ENCODE peak calls at places on chromosomes 1 and 21, in four cellular contexts. One of them, this sample, is unnamed.

GRCh38 chr1:31412732-31413404 is at the start of gene SERINC2:
- DNase-seq in GM23338: peak; percentile 84
- DNase-seq in K562: peak; percentile 95
- DNase-seq in A549: peak; percentile 28
- DNase-seq in this sample: no peak

GRCh38 chr1:3894626-3895278 is 5.3 kb downstream of the C1orf174 start:
- DNase-seq in A549: no peak
- DNase-seq in GM23338: no peak
- DNase-seq in K562: no peak
- DNase-seq in this sample: no peak

GRCh38 chr1:175720023-175720422 is 23.4 kb downstream of the TNR start:
- DNase-seq in GM23338: no peak
- DNase-seq in A549: no peak
- DNase-seq in K562: no peak
- DNase-seq in this sample: no peak

GRCh38 chr1:232352956-232353355 is 277.0 kb downstream of the SIPA1L2 start:
- DNase-seq in K562: no peak
- DNase-seq in A549: no peak
- DNase-seq in GM23338: no peak
- DNase-seq in this sample: no peak

GRCh38 chr21:45253633-45254556 is 33.8 kb downstream of the POFUT2 start:
- DNase-seq in A549: no peak
- DNase-seq in GM23338: no peak
- DNase-seq in K562: no peak
- DNase-seq in this sample: no peak

GRCh38 chr1:24931481-24932221 is 1.6 kb upstream of the RUNX3 start:
- DNase-seq in K562: no peak
- DNase-seq in GM23338: peak; percentile 66
- DNase-seq in A549: no peak
- DNase-seq in this sample: no peak

GRCh38 chr1:228081578-228082259 is 789 bp upstream of the ARF1 start:
- DNase-seq in A549: no peak
- DNase-seq in K562: peak; percentile 87
- DNase-seq in GM23338: peak; percentile 60
- DNase-seq in this sample: no peak

GRCh38 chr1:207815913-207816312 is 64.1 kb downstream of the CD46 start:
- DNase-seq in K562: no peak
- DNase-seq in GM23338: no peak
- DNase-seq in A549: no peak
- DNase-seq in this sample: no peak

GRCh38 chr1:184785529-184785928 is 30.9 kb upstream of the EDEM3 start:
- DNase-seq in GM23338: no peak
- DNase-seq in A549: no peak
- DNase-seq in K562: no peak
- DNase-seq in this sample: no peak

GRCh38 chr1:154431586-154432373 is 26.6 kb downstream of the IL6R start:
- DNase-seq in A549: no peak
- DNase-seq in GM23338: no peak
- DNase-seq in K562: peak; percentile 30
- DNase-seq in this sample: peak; percentile 78

GRCh38 chr21:38376693-38377092 is 119.9 kb downstream of the KCNJ15 start:
- DNase-seq in A549: no peak
- DNase-seq in GM23338: no peak
- DNase-seq in K562: no peak
- DNase-seq in this sample: no peak

GRCh38 chr21:31530918-31531705 is 128.4 kb upstream of the SOD1 start:
- DNase-seq in GM23338: no peak
- DNase-seq in A549: no peak
- DNase-seq in K562: no peak
- DNase-seq in this sample: no peak

GRCh38 chr1:6185635-6186382 is 5.7 kb upstream of the CHD5 start:
- DNase-seq in A549: no peak
- DNase-seq in GM23338: peak; percentile 80
- DNase-seq in K562: peak; percentile 67
- DNase-seq in this sample: no peak

GRCh38 chr1:205003358-205004145 is 39.5 kb upstream of the CNTN2 start:
- DNase-seq in K562: no peak
- DNase-seq in A549: no peak
- DNase-seq in GM23338: peak; percentile 32
- DNase-seq in this sample: no peak

GRCh38 chr1:10692401-10693021 is 103.9 kb downstream of the CASZ1 start:
- DNase-seq in A549: peak; percentile 50
- DNase-seq in K562: peak; percentile 69
- DNase-seq in GM23338: no peak
- DNase-seq in this sample: peak; percentile 15

GRCh38 chr1:56297948-56298347 is 281.4 kb downstream of the PLPP3 start:
- DNase-seq in A549: no peak
- DNase-seq in GM23338: no peak
- DNase-seq in K562: no peak
- DNase-seq in this sample: no peak

GRCh38 chr1:236844499-236845271 is 49.6 kb downstream of the MTR start:
- DNase-seq in A549: no peak
- DNase-seq in K562: no peak
- DNase-seq in GM23338: peak; percentile 8
- DNase-seq in this sample: no peak

GRCh38 chr1:50275564-50275963 is 147.7 kb downstream of the DMRTA2 start:
- DNase-seq in K562: no peak
- DNase-seq in A549: no peak
- DNase-seq in GM23338: peak; percentile 81
- DNase-seq in this sample: no peak

GRCh38 chr21:45923146-45923545 is 58.4 kb upstream of the COL6A1 start:
- DNase-seq in A549: peak; percentile 58
- DNase-seq in GM23338: peak; percentile 83
- DNase-seq in K562: peak; percentile 49
- DNase-seq in this sample: no peak

GRCh38 chr21:42862123-42862475 is 17.2 kb downstream of the WDR4 start:
- DNase-seq in GM23338: no peak
- DNase-seq in K562: no peak
- DNase-seq in A549: no peak
- DNase-seq in this sample: no peak

GRCh38 chr1:198620951-198621824 is 17.7 kb upstream of the PTPRC start:
- DNase-seq in A549: no peak
- DNase-seq in GM23338: no peak
- DNase-seq in K562: no peak
- DNase-seq in this sample: no peak

GRCh38 chr1:66490817-66491216 is 43.1 kb upstream of the SGIP1 start:
- DNase-seq in GM23338: no peak
- DNase-seq in K562: no peak
- DNase-seq in A549: no peak
- DNase-seq in this sample: no peak

GRCh38 chr1:82269466-82269865 is 468.7 kb downstream of the ADGRL2 start:
- DNase-seq in K562: no peak
- DNase-seq in A549: no peak
- DNase-seq in GM23338: no peak
- DNase-seq in this sample: no peak

GRCh38 chr1:222829868-222830267 is 15.0 kb downstream of the DISP1 start:
- DNase-seq in GM23338: no peak
- DNase-seq in K562: no peak
- DNase-seq in A549: no peak
- DNase-seq in this sample: no peak

GRCh38 chr1:233569636-233570035 is 44.3 kb upstream of the KCNK1 start:
- DNase-seq in GM23338: no peak
- DNase-seq in A549: no peak
- DNase-seq in K562: no peak
- DNase-seq in this sample: no peak

DNA sequence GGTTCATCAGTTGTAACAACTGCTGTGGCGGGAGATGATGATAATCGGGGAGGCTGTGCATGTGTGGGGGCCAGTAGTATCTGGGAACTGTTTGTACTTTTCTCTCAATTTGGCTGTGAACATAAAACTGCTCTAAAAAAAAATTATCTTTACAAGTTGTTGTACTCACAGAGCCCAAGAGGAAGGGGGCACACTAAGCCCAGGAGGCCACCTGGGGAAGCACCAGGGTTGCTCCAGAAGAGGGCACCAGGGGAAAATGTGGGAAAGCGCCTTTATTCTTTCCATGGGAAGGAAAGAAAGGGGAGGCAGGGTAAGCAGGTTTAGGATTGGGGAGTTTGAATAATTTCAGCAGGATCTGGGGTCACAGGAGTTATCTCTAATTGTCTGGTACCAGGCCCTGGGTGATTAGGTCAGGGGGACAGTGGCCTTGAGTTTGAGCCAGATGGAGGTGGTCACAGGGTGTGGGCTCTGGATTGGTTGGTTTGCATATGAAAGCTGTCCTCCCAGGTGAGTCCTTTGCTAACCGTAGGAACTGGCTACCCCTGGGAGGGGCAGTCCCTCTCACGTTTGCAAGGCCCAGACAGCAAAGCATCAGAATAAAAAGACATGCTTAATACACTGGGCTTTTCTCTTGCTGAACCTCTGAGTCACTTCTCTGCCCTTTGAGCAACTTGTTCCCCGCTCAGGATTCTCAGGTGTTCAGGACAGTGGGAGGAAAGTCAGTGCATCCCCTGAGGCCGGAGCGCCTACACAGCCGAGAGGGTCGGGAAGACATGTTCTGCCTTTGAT is 11.2 kb downstream of the MYOC start:
- DNase-seq in K562: no peak
- DNase-seq in A549: no peak
- DNase-seq in GM23338: peak; percentile 67
- DNase-seq in this sample: no peak
- TF ChIP-seq CTCF in K562: peak; percentile 32
- TF ChIP-seq CTCF in A549: no peak
- TF ChIP-seq CTCF in GM23338: peak; percentile 50
- TF ChIP-seq CTCF in this sample: no peak

DNA sequence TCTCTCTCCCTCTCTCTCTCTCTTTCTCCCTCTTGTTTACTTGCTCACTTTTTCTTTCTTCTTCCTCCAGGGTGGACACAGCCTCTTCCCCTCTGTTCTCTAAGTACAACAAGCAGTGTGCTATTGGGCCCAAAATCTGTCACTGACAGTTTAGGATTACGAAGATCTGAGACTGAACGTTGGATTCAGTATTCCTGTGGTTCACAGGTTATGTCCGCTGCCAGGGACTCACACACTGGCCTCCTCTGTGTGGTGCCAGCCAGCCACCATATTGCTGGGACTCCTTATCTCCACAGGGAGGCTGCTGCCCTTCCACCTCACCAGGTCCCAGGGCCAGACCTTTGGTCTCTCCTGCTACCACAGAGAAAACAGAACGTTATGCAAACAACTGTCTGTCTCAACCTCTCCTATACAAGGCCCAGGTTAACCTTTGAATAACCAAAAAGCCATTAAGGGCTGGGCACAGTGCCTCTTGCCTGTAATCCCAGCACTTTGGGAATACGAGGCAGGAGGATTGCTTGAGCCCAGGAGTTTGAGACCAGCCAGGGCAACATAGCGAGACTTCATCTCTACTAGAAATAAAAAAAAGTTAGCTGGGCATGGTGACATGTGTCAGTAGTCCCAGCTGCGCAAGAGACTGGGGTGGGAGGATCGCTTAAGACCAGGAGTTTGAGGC is 171.9 kb upstream of the RAB4A start:
- DNase-seq in A549: no peak
- DNase-seq in GM23338: no peak
- DNase-seq in K562: no peak
- DNase-seq in this sample: no peak
- TF ChIP-seq REST in A549: no peak
- TF ChIP-seq REST in GM23338: no peak
- TF ChIP-seq REST in K562: no peak
- TF ChIP-seq REST in this sample: no peak

DNA sequence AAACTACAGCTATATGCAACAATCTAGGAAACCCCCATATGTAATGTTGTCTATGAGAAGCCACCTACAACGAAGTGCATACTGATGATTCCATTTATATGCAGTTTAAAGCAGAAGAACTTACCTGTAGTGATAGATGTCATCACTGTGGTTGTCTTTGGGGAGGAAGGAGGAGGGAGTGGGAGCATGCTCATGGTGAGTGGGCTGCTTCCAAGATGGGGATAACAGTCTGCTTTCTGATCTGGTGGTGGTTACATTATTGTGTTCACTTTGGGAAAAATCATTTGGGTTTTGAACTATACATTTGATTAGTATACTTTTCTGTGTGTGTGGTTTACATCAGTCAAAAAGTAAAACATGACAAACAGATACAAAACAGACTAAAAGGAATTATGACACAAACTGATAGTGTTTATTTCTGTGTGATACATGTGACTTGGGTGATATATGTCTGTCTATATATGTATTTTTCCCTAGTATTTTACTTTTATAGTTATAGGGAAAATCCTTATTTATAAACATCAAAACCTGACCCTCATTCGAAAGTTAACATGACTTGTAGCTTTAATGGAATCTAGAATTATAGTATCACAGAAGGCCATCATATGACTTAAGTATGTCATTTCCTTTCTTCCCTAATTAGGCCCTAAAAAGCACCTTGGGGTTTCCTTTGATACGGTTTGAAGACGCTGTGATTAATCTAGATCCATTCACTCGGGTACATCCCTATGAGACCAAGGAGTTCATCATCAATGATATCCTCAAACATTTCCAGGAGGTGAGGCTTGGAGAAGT is 184.8 kb downstream of the VPS13D start:
- DNase-seq in A549: no peak
- DNase-seq in K562: no peak
- DNase-seq in GM23338: no peak
- DNase-seq in this sample: no peak
- TF ChIP-seq CTCF in A549: no peak
- TF ChIP-seq CTCF in K562: no peak
- TF ChIP-seq CTCF in GM23338: no peak
- TF ChIP-seq CTCF in this sample: no peak

GRCh38 chr1:61389926-61390845 is 307.8 kb downstream of the NFIA start:
- DNase-seq in GM23338: no peak
- DNase-seq in A549: no peak
- DNase-seq in K562: no peak
- DNase-seq in this sample: no peak

GRCh38 chr1:61386323-61386722 is 304.0 kb downstream of the NFIA start:
- DNase-seq in GM23338: no peak
- DNase-seq in K562: no peak
- DNase-seq in A549: no peak
- DNase-seq in this sample: no peak

GRCh38 chr1:61387829-61388228 is 305.5 kb downstream of the NFIA start:
- DNase-seq in A549: no peak
- DNase-seq in GM23338: no peak
- DNase-seq in K562: no peak
- DNase-seq in this sample: no peak

GRCh38 chr1:61389194-61389925 is 307.0 kb downstream of the NFIA start:
- DNase-seq in K562: no peak
- DNase-seq in GM23338: no peak
- DNase-seq in A549: no peak
- DNase-seq in this sample: no peak

DNA sequence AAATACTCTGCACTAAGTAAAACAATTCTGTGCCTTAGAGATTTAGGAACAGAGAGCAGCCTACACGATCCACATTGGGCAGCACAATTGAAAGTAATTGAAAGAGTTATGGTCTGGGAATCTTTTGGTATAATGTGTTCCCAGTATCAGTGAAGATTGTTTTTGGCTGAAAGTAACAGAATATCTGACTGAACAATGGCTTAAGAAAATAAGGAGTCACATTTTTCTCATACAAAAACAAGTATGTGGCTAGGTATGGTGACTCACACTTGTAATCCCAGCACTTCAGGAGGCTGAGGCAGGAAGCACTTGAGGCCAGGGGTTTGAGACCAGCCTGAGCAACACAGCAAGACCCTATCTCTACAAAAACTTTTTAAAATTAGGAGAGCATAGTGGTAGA is 306.2 kb downstream of the NFIA start:
- DNase-seq in A549: no peak
- DNase-seq in GM23338: no peak
- DNase-seq in K562: no peak
- DNase-seq in this sample: no peak
- TF ChIP-seq REST in A549: no peak
- TF ChIP-seq REST in GM23338: no peak
- TF ChIP-seq REST in K562: no peak
- TF ChIP-seq REST in this sample: no peak